ENCODE peak calls at places on chromosomes 5 and 9, in four cellular contexts. L, Y, I and E are unnamed samples. For H3K27me3, the result is how much of the 10 kb centered on the place peaks cover.

GRCh38 chr5:6556089-6556801 is 76.6 kb downstream of the NSUN2 start:
- DNase-seq in L (peak), I (no peak), Y (peak), E (no peak)

GRCh38 chr5:40378431-40379175 is 301.1 kb upstream of the PTGER4 start:
- DNase-seq in L (no peak), I (no peak), Y (no peak), E (peak)

GRCh38 chr5:163377982-163378381 is 59.4 kb upstream of the CCNG1 start:
- DNase-seq in I (no peak), Y (no peak), L (no peak), E (no peak)

GRCh38 chr5:79663212-79663611 is 26.4 kb upstream of the CMYA5 start:
- DNase-seq in L (no peak), I (no peak), Y (no peak), E (no peak)

GRCh38 chr5:122007445-122008010 is 45.8 kb downstream of the SRFBP1 start:
- DNase-seq in Y (no peak), L (no peak), I (no peak), E (no peak)

GRCh38 chr5:2334686-2335085 is 416.8 kb downstream of the IRX2 start:
- DNase-seq in I (no peak), Y (peak), L (no peak), E (no peak)

GRCh38 chr5:181109489-181110013 is 21.4 kb downstream of the OR2V1 start:
- DNase-seq in Y (peak), L (no peak), I (no peak), E (no peak)

GRCh38 chr5:74877624-74878304 is 11.6 kb upstream of the FAM169A start:
- DNase-seq in Y (no peak), L (no peak), I (no peak), E (no peak)

GRCh38 chr5:40446910-40447309 is 232.8 kb upstream of the PTGER4 start:
- DNase-seq in Y (no peak), I (no peak), L (peak), E (peak)

GRCh38 chr9:83477571-83477970 is 60.6 kb downstream of the FRMD3 start:
- DNase-seq in L (no peak), I (no peak), Y (no peak), E (no peak)

GRCh38 chr5:132207783-132208182 is 19.9 kb downstream of the P4HA2 start:
- DNase-seq in I (no peak), Y (peak), L (no peak), E (no peak)

GRCh38 chr9:128495804-128496417 is 8.6 kb upstream of the GLE1 start:
- DNase-seq in L (no peak), Y (no peak), I (no peak), E (peak)

GRCh38 chr5:159210846-159211245 is 1.5 kb upstream of the RNF145 start:
- DNase-seq in I (no peak), Y (no peak), L (no peak), E (peak)

GRCh38 chr9:96603305-96604004 is 16.2 kb downstream of the CDC14B start:
- DNase-seq in I (no peak), L (no peak), Y (no peak), E (no peak)

DNA sequence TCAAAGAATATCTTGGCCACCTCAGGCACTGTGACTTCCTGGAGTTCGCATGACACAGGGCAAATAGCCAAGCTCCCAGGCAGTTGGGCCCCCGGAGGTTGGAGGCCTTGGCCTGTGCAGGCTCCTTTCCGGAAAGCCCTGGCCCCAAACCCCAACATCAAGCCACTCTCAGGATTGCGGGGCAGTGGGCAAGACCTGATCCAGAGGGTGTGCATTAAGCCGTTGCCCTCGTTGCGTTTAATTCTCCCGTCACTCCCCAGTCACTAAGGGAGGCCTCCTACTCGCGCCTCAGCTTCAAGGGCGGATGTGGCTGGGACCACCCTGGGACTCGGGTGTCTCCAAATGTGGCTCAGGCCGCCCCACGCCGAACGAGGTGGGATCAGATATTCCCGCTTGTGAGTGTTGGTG is 60.1 kb downstream of the TMEM174 start:
- DNase-seq in I (no peak), Y (no peak), L (no peak), E (no peak)
- H3K27me3 ChIP-seq in I (under half), Y (under half), L (under half), E (under half)

DNA sequence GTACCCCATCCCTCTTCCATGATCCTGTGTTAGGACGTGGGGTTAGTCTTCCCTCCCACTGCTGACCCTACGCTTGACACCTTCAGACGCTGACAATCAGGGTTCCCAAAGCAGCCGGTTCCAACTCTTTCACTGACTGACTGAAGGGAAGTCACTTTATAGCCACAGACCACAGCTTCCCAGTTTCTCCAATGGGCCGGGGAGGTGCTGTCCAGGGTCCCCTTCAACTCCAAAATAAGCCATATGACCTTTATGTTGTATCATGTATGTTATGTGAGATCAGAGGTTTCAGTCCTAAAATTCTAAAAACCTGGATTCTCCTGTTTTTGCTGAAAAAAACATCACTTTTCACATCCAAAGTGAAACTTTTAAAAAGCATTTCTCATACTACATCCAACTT is 5.4 kb downstream of the EPB41L4B start:
- DNase-seq in Y (no peak), I (no peak), L (no peak), E (no peak)
- H3K27me3 ChIP-seq in Y (under half), I (under half), L (under half), E (under half)

GRCh38 chr5:135216072-135216812 is 182.2 kb upstream of the PITX1 start:
- DNase-seq in L (no peak), I (no peak), Y (peak), E (peak)
- H3K27me3 ChIP-seq in L (under half), I (under half), Y (under half), E (under half)

GRCh38 chr5:141878771-141879759 is 855 bp upstream of the PCDH1 start:
- DNase-seq in L (peak), Y (peak), I (peak), E (peak)

GRCh38 chr5:141875795-141876627 is 2.2 kb downstream of the PCDH1 start:
- DNase-seq in I (peak), L (no peak), Y (no peak), E (peak)

GRCh38 chr5:141876628-141877477 is 1.4 kb downstream of the PCDH1 start:
- DNase-seq in I (no peak), Y (no peak), L (no peak), E (peak)

GRCh38 chr5:141878186-141878770 is at the start of gene PCDH1:
- DNase-seq in L (no peak), Y (no peak), I (no peak), E (peak)

DNA sequence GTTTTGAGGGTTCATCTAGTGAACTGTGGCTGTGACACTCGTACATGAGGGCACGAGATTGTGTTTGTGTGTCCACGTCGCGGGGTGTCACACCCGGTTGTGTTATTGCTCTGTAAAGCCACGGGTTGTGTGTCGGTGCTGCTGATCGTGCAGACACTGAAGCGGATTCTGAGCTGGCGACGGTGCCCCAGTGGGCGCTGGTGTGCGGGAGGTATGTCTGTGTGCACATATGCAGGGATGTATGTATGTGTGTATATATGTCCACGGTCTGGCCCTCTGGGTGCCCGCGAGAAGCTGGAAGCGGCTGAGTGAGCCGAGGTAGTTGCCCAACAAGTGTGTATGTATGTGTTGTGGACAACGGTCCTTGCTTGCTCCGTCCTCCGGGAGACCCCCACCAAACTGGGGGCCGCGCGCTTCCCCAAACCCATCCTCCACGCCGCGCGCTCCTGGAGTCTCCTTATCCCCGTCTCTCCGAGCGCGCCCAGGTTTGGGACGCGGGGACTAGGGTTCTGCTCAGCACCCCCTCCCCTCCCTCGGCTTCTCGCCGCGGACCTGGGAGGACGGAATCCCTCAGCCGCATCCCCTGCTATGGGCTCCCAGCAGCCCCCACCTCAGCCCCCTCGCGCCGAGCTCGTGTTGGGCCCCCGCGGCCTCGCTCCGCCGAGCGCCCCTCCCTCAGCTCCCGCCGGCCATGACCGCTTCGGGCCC is 578 bp downstream of the PCDH1 start:
- DNase-seq in I (no peak), Y (no peak), L (no peak), E (peak)
- H3K27me3 ChIP-seq in I (under half), Y (under half), L (half or more), E (under half)

GRCh38 chr5:32439086-32439642 is 5.4 kb downstream of the ZFR start:
- DNase-seq in I (no peak), Y (no peak), L (no peak), E (no peak)
- H3K27me3 ChIP-seq in I (under half), Y (under half), L (under half), E (under half)

DNA sequence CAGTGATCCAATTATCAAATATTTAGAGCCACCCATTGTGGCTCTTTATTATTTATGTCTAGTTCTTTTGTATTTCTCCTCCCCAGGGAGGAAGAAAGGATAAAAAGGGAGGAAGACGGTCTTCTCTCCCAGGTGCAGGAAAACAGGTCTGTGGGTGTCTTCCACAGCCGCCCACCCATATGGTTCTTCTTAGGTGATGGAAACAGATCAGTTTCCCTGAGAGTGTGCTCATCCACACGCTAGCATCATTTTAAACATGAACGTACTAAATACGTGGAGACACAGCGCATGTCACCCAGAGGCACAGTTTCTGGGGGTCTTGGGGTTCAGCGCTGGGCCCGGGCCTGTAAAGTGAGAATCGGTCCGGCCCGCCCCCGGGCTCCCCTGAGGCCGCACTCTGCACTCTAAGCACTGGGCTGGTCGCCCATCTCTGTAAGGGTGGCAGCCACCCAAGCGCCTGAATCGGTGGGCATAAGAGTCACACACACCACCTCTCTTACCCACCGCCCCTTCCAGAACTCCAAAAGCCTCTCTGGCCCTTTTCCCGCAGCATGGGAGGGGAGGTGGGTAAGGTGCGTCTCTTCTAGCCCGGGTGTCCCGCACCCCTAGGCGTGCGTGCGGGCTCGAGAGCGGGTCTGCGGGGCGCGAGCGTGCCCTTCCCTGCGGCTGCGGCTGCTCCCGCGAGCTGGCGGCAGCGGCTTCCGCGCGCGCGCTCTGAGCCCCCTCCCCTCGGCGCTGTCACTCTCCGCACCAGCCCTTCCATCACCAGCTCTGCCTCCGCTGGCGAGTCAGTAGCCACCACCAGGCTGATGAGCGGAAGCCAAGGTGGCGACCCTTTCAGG is 1.3 kb downstream of the PTCH1 start:
- DNase-seq in I (no peak), Y (no peak), L (no peak), E (no peak)
- H3K27me3 ChIP-seq in I (under half), Y (under half), L (under half), E (under half)

DNA sequence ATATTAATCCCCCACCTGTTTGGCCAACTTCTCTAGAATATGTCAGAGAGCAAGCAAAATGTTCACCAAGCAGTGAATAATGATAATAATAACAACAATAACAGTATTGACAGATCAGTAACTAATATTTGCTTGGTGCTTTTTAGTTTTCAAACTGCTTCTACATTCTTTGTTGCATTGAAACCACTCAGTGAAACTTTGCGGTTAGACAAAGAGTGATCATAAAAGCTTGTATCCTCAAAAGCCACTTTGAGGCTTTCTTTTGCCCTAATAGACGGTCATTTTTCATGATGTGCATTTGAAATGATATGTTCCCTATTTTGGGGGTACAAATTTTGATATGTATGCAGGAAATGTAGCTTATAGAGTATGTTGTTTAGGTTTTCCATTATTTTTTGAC is 43.6 kb upstream of the PTGS1 start:
- DNase-seq in L (no peak), Y (no peak), I (no peak), E (no peak)
- H3K27me3 ChIP-seq in L (under half), Y (under half), I (under half), E (under half)